ENCODE peak calls at places on chromosomes 3 and 15, in six cellular contexts. U, X, P, L, C and W are unnamed samples.

GRCh38 chr3:150384517-150385212 is 23.4 kb upstream of the TSC22D2 start:
- DNase-seq in U (no peak), X (no peak), P (peak), L (no peak), C (no peak), W (peak)

GRCh38 chr3:126928921-126929485 is 53.9 kb upstream of the PLXNA1 start:
- DNase-seq in U (no peak), X (no peak), P (no peak), L (no peak), C (no peak), W (no peak)

GRCh38 chr3:104554409-104554808 is 812.3 kb upstream of the ALCAM start:
- DNase-seq in U (no peak), X (no peak), P (no peak), L (no peak), C (no peak), W (no peak)

GRCh38 chr3:195249858-195250464 is 21.0 kb downstream of the XXYLT1 start:
- DNase-seq in U (no peak), X (no peak), P (no peak), L (no peak), C (no peak), W (no peak)

GRCh38 chr15:99343836-99344551 is 92.7 kb downstream of the LRRC28 start:
- DNase-seq in U (peak), X (no peak), P (peak), L (no peak), C (peak), W (no peak)

GRCh38 chr3:100697723-100698285 is 11.5 kb upstream of the TFG start:
- DNase-seq in U (no peak), X (no peak), P (no peak), L (no peak), C (no peak), W (no peak)

GRCh38 chr3:99559196-99559595 is 79.2 kb upstream of the COL8A1 start:
- DNase-seq in U (no peak), X (no peak), P (no peak), L (no peak), C (no peak), W (no peak)

GRCh38 chr15:81155375-81156218 is 21.5 kb downstream of the CFAP161 start:
- DNase-seq in U (peak), X (no peak), P (peak), L (no peak), C (no peak), W (peak)

GRCh38 chr15:94584833-94585244 is 353.5 kb downstream of the MCTP2 start:
- DNase-seq in U (no peak), X (no peak), P (peak), L (no peak), C (no peak), W (no peak)

GRCh38 chr15:98127612-98128011 is 167.1 kb downstream of the ARRDC4 start:
- DNase-seq in U (no peak), X (no peak), P (no peak), L (no peak), C (no peak), W (no peak)

GRCh38 chr15:84915011-84915958 is 30.8 kb downstream of the SLC28A1 start:
- DNase-seq in U (no peak), X (peak), P (peak), L (peak), C (no peak), W (peak)